ENCODE peak calls at places on chromosome 19, in five cellular contexts. Z is GM12891, E is uterus, G is breast epithelium, J is esophagus squamous epithelium. N is an unnamed sample.

GRCh38 chr19:5628919-5629481 is 6.1 kb downstream of the SAFB start:
- DNase-seq in Z (no peak), E (no peak), G (no peak), J (no peak), N (no peak)

GRCh38 chr19:38182536-38183210 is 41.3 kb downstream of the DPF1 start:
- DNase-seq in Z (no peak), E (no peak), G (no peak), J (no peak), N (no peak)

GRCh38 chr19:47379398-47379938 is 30.4 kb downstream of the DHX34 start:
- DNase-seq in Z (no peak), E (no peak), G (no peak), J (no peak), N (no peak)

GRCh38 chr19:55406869-55407624 is 541 bp downstream of the UBE2S start:
- DNase-seq in Z (no peak), E (peak; percentile 40), G (no peak), J (no peak), N (peak; percentile 76)

GRCh38 chr19:41426952-41427646 is at the start of gene B3GNT8:
- DNase-seq in Z (peak; percentile 60), E (peak; percentile 84), G (peak; percentile 82), J (peak; percentile 30), N (peak; percentile 90)

GRCh38 chr19:7149956-7150705 is 80.6 kb downstream of the ZNF557 start:
- DNase-seq in Z (no peak), E (no peak), G (no peak), J (no peak), N (no peak)

GRCh38 chr19:4914736-4915501 is 5.6 kb downstream of the UHRF1 start:
- DNase-seq in Z (no peak), E (no peak), G (peak; percentile 59), J (peak; percentile 19), N (peak; percentile 56)

GRCh38 chr19:51668167-51668566 is 21.5 kb upstream of the SIGLEC14 start:
- DNase-seq in Z (no peak), E (no peak), G (no peak), J (no peak), N (no peak)

GRCh38 chr19:33421368-33421767 is 47.9 kb downstream of the CEBPG start:
- DNase-seq in Z (no peak), E (no peak), G (no peak), J (no peak), N (no peak)

GRCh38 chr19:6768236-6768785 is 1.1 kb upstream of the SH2D3A start:
- DNase-seq in Z (no peak), E (no peak), G (no peak), J (no peak), N (no peak)

GRCh38 chr19:54426291-54426918 is 11.1 kb downstream of the TTYH1 start:
- DNase-seq in Z (no peak), E (no peak), G (no peak), J (no peak), N (no peak)

GRCh38 chr19:11264452-11265176 is 2.3 kb upstream of the DOCK6 start:
- DNase-seq in Z (no peak), E (peak; percentile 55), G (peak; percentile 75), J (no peak), N (no peak)

GRCh38 chr19:52963229-52963760 is 614 bp upstream of the ZNF816 start:
- DNase-seq in Z (no peak), E (peak; percentile 20), G (no peak), J (no peak), N (peak; percentile 51)

GRCh38 chr19:35901854-35902661 is at the start of gene HCST:
- DNase-seq in Z (no peak), E (no peak), G (no peak), J (no peak), N (no peak)

GRCh38 chr19:48965806-48966540 is 864 bp downstream of the FTL start:
- DNase-seq in Z (peak; percentile 54), E (peak; percentile 91), G (peak; percentile 90), J (peak; percentile 57), N (peak; percentile 91)

GRCh38 chr19:10961073-10961762 is 388 bp downstream of the SMARCA4 start:
- DNase-seq in Z (no peak), E (peak; percentile 36), G (peak; percentile 25), J (no peak), N (peak; percentile 66)

GRCh38 chr19:7748756-7749155 is 1.4 kb upstream of the CD209 start:
- DNase-seq in Z (no peak), E (no peak), G (no peak), J (no peak), N (peak; percentile 15)

GRCh38 chr19:14419038-14419813 is at the start of gene DDX39A:
- DNase-seq in Z (peak; percentile 93), E (peak; percentile 99), G (peak; percentile 99), J (peak; percentile 95), N (peak; percentile 99)

GRCh38 chr19:19214892-19215291 is 3.1 kb downstream of the NCAN start:
- DNase-seq in Z (no peak), E (no peak), G (no peak), J (no peak), N (peak; percentile 56)

DNA sequence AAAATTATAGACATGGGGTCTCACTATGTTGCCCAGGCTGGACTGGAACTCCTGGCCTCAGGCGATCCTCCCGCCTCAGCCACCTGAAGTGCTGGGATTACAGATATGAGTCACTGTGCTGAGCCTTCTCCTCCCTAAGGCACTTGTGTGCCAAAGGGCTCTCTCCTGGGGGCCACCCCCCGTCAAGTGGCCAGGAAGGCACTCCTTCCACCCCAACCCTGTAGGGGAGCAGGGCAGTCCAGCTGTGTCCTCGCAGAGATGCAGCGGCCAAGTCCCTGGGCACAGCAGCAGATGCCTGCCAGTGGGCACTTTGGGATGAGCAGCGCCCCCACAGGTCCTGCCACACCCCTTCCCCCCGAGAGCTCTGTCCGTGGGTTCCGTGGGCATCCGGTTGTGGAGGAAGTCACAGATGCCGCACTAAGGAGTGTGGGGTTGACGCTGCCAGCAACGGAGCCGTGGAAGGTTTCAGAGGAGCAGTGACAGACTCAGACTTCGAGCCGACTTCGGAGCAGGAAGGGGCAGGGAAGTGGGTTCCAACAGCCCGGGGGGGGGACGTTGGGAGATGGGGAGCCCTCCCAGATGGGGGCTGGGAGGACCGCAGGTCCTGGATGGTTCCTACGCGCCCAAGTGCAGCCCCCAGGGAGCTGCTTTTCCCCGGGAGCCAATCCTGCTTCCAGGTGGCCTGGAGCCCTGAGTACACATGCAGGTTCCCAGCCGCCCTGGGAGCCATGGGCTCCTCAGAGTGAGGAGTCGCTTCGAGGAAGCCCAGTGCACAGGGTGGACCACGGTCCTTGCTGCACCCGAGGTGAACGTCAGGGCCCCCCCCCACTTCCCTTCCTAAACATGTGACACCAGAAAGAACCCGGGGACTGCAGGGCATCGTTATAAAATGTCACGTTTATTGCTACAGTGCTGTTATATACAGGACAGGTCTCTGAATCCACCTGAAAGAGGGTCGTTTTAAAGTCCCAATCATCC is 3.4 kb upstream of the UQCR11 start:
- DNase-seq in Z (no peak), E (no peak), G (no peak), J (no peak), N (no peak)
- TF ChIP-seq POLR2A in Z (no peak), E (no peak), G (no peak), J (no peak), N (no peak)

GRCh38 chr19:17294051-17294891 is 9.0 kb downstream of the ABHD8 start:
- DNase-seq in Z (peak; percentile 62), E (no peak), G (no peak), J (no peak), N (peak; percentile 77)

GRCh38 chr19:17296278-17296677 is 6.9 kb downstream of the ABHD8 start:
- DNase-seq in Z (no peak), E (no peak), G (no peak), J (no peak), N (no peak)

GRCh38 chr19:17293605-17294004 is 9.6 kb downstream of the ABHD8 start:
- DNase-seq in Z (no peak), E (no peak), G (no peak), J (no peak), N (no peak)

GRCh38 chr19:17289489-17289888 is 7.8 kb downstream of the ANKLE1 start:
- DNase-seq in Z (peak; percentile 77), E (peak; percentile 57), G (no peak), J (no peak), N (peak; percentile 86)

GRCh38 chr19:17292301-17293074 is 10.7 kb downstream of the ABHD8 start:
- DNase-seq in Z (peak; percentile 98), E (peak; percentile 66), G (peak; percentile 79), J (no peak), N (peak; percentile 88)
- TF ChIP-seq POLR2A in Z (no peak), E (no peak), G (no peak), J (no peak), N (peak; percentile 60)

DNA sequence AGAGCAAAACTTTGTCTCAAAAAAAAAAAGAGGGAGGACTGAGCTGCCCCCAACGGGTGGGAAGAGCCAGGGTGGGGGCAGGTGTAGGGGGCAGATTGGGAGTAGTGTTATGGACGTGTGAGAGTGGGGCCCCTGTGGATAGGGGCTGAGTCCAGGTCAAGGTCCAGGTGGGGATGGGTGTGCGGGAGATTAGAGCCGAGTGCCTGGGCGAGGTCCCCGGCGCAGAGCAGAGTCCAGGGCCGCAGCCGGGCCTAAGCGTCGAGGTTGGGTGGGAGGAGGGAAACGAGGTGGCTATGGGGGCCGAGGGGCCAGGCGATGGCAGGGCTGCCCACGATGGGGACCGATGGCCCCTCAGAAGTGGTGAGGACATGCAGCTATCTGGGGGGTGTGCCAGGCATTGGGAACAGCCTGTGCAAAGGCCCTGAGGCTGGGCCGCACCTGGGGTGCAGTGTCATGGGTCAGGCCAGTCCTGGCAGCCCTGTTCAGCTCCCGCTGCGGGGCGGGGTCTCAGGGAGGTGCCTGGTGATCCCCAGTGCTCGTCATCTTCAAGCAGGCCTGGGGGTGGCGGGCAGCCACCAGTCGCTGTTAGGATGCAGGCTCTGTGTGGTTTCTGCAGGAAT is 12.3 kb upstream of the MISP start:
- DNase-seq in Z (no peak), E (no peak), G (no peak), J (no peak), N (no peak)
- TF ChIP-seq POLR2A in Z (no peak), E (no peak), G (no peak), J (no peak), N (no peak)

GRCh38 chr19:12788025-12788681 is 3.1 kb upstream of the JUNB start:
- DNase-seq in Z (no peak), E (no peak), G (no peak), J (no peak), N (peak; percentile 70)

GRCh38 chr19:12789904-12790619 is 1.2 kb upstream of the JUNB start:
- DNase-seq in Z (peak; percentile 89), E (peak; percentile 97), G (peak; percentile 96), J (peak; percentile 80), N (peak; percentile 100)

GRCh38 chr19:12790628-12791344 is 500 bp upstream of the JUNB start:
- DNase-seq in Z (no peak), E (peak; percentile 46), G (no peak), J (no peak), N (no peak)

GRCh38 chr19:12788682-12789097 is 2.6 kb upstream of the JUNB start:
- DNase-seq in Z (no peak), E (peak; percentile 84), G (peak; percentile 72), J (no peak), N (peak; percentile 90)

DNA sequence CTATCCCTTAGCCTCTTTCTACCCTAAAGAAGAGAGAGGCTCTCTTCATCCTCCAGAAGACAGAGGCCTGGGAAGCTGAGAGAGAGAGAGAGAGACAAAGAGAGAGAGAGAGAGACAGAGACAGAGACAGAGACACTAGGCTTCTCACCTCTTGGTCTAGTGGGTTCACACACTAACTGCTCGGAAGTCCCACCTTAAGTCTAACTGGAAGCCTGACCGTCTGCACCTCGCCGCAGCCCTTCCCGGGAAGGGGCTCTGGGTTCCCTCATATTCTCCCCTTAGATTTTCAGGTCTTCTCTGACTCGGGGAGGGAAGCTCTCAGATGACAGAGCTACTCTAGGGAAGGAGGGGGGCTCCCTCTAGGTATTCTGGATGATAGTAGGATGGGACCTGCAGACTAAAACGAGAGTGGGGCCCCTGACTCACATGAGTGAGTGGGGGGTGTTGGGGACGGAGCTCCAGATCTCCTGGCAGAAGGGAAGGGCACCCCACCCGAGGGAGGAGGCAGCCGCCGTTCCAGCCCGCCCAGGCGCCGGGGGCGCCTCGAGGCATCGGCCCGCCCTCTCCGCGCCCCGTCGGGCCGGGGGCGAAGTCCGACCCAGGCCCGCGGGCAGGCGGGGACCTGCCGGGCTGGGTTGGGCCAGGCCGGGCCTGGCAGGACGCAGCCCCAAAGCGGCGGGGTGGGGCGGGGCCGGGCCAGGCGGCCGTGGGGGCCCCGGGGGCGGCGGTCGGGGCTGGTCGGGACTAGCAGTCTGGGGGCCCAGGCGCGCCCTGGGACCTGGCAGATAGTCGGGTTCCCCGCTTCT is 2.0 kb upstream of the JUNB start:
- DNase-seq in Z (no peak), E (peak; percentile 62), G (no peak), J (no peak), N (no peak)
- TF ChIP-seq POLR2A in Z (no peak), E (no peak), G (no peak), J (no peak), N (peak; percentile 15)

N was measured in erythroblast.